ENCODE peak calls at places on chromosome 6, in six cellular contexts. One of them, this sample, is unnamed.

GRCh38 chr6:108966855-108967755 is 118.9 kb downstream of the ARMC2 start:
- DNase-seq in NCI-H1092: no peak
- DNase-seq in activated T-helper 1 cell treated with anti-CD3 and anti-CD28 coated beads, Interleukin-12 subunit alpha, Interleukin-12 subunit beta, Interleukin-2, Interleukin-4 antibody, amounts not matched to agents 30 ng/mL and 10 ng/mL and 1 ng/mL, durations not matched to agents 14 hours and 24 hours and 36 hours: no peak
- DNase-seq in activated CD8-positive, alpha-beta memory T cell treated with anti-CD3 and anti-CD28 coated beads for 48 hours: no peak
- DNase-seq in GM03348: no peak
- DNase-seq in adipocyte: peak
- DNase-seq in this sample: peak

GRCh38 chr6:75488026-75488425 is 5.6 kb downstream of the FILIP1 start:
- DNase-seq in NCI-H1092: no peak
- DNase-seq in activated T-helper 1 cell treated with anti-CD3 and anti-CD28 coated beads, Interleukin-12 subunit alpha, Interleukin-12 subunit beta, Interleukin-2, Interleukin-4 antibody, amounts not matched to agents 30 ng/mL and 10 ng/mL and 1 ng/mL, durations not matched to agents 14 hours and 24 hours and 36 hours: no peak
- DNase-seq in activated CD8-positive, alpha-beta memory T cell treated with anti-CD3 and anti-CD28 coated beads for 48 hours: no peak
- DNase-seq in GM03348: peak
- DNase-seq in adipocyte: peak
- DNase-seq in this sample: no peak

GRCh38 chr6:42390228-42390934 is 61.3 kb downstream of the TRERF1 start:
- DNase-seq in NCI-H1092: no peak
- DNase-seq in activated T-helper 1 cell treated with anti-CD3 and anti-CD28 coated beads, Interleukin-12 subunit alpha, Interleukin-12 subunit beta, Interleukin-2, Interleukin-4 antibody, amounts not matched to agents 30 ng/mL and 10 ng/mL and 1 ng/mL, durations not matched to agents 14 hours and 24 hours and 36 hours: peak
- DNase-seq in activated CD8-positive, alpha-beta memory T cell treated with anti-CD3 and anti-CD28 coated beads for 48 hours: no peak
- DNase-seq in GM03348: no peak
- DNase-seq in adipocyte: no peak
- DNase-seq in this sample: no peak

GRCh38 chr6:11595903-11596302 is 58.4 kb downstream of the TMEM170B start:
- DNase-seq in NCI-H1092: no peak
- DNase-seq in activated T-helper 1 cell treated with anti-CD3 and anti-CD28 coated beads, Interleukin-12 subunit alpha, Interleukin-12 subunit beta, Interleukin-2, Interleukin-4 antibody, amounts not matched to agents 30 ng/mL and 10 ng/mL and 1 ng/mL, durations not matched to agents 14 hours and 24 hours and 36 hours: no peak
- DNase-seq in activated CD8-positive, alpha-beta memory T cell treated with anti-CD3 and anti-CD28 coated beads for 48 hours: no peak
- DNase-seq in GM03348: no peak
- DNase-seq in adipocyte: no peak
- DNase-seq in this sample: no peak

GRCh38 chr6:39204646-39205244 is 24.5 kb downstream of the KCNK5 start:
- DNase-seq in NCI-H1092: no peak
- DNase-seq in activated T-helper 1 cell treated with anti-CD3 and anti-CD28 coated beads, Interleukin-12 subunit alpha, Interleukin-12 subunit beta, Interleukin-2, Interleukin-4 antibody, amounts not matched to agents 30 ng/mL and 10 ng/mL and 1 ng/mL, durations not matched to agents 14 hours and 24 hours and 36 hours: no peak
- DNase-seq in activated CD8-positive, alpha-beta memory T cell treated with anti-CD3 and anti-CD28 coated beads for 48 hours: no peak
- DNase-seq in GM03348: no peak
- DNase-seq in adipocyte: no peak
- DNase-seq in this sample: no peak

GRCh38 chr6:68718379-68719073 is 83.4 kb downstream of the ADGRB3 start:
- DNase-seq in NCI-H1092: peak
- DNase-seq in activated T-helper 1 cell treated with anti-CD3 and anti-CD28 coated beads, Interleukin-12 subunit alpha, Interleukin-12 subunit beta, Interleukin-2, Interleukin-4 antibody, amounts not matched to agents 30 ng/mL and 10 ng/mL and 1 ng/mL, durations not matched to agents 14 hours and 24 hours and 36 hours: no peak
- DNase-seq in activated CD8-positive, alpha-beta memory T cell treated with anti-CD3 and anti-CD28 coated beads for 48 hours: no peak
- DNase-seq in GM03348: no peak
- DNase-seq in adipocyte: peak
- DNase-seq in this sample: no peak

GRCh38 chr6:108897371-108897770 is 49.1 kb downstream of the ARMC2 start:
- DNase-seq in NCI-H1092: no peak
- DNase-seq in activated T-helper 1 cell treated with anti-CD3 and anti-CD28 coated beads, Interleukin-12 subunit alpha, Interleukin-12 subunit beta, Interleukin-2, Interleukin-4 antibody, amounts not matched to agents 30 ng/mL and 10 ng/mL and 1 ng/mL, durations not matched to agents 14 hours and 24 hours and 36 hours: no peak
- DNase-seq in activated CD8-positive, alpha-beta memory T cell treated with anti-CD3 and anti-CD28 coated beads for 48 hours: no peak
- DNase-seq in GM03348: peak
- DNase-seq in adipocyte: no peak
- DNase-seq in this sample: no peak

GRCh38 chr6:2721219-2721618 is 29.5 kb downstream of the MYLK4 start:
- DNase-seq in NCI-H1092: no peak
- DNase-seq in activated T-helper 1 cell treated with anti-CD3 and anti-CD28 coated beads, Interleukin-12 subunit alpha, Interleukin-12 subunit beta, Interleukin-2, Interleukin-4 antibody, amounts not matched to agents 30 ng/mL and 10 ng/mL and 1 ng/mL, durations not matched to agents 14 hours and 24 hours and 36 hours: no peak
- DNase-seq in activated CD8-positive, alpha-beta memory T cell treated with anti-CD3 and anti-CD28 coated beads for 48 hours: no peak
- DNase-seq in GM03348: no peak
- DNase-seq in adipocyte: no peak
- DNase-seq in this sample: no peak

GRCh38 chr6:115271434-115271833 is 789.3 kb downstream of the FRK start:
- DNase-seq in NCI-H1092: no peak
- DNase-seq in activated T-helper 1 cell treated with anti-CD3 and anti-CD28 coated beads, Interleukin-12 subunit alpha, Interleukin-12 subunit beta, Interleukin-2, Interleukin-4 antibody, amounts not matched to agents 30 ng/mL and 10 ng/mL and 1 ng/mL, durations not matched to agents 14 hours and 24 hours and 36 hours: no peak
- DNase-seq in activated CD8-positive, alpha-beta memory T cell treated with anti-CD3 and anti-CD28 coated beads for 48 hours: no peak
- DNase-seq in GM03348: no peak
- DNase-seq in adipocyte: peak
- DNase-seq in this sample: no peak

GRCh38 chr6:49969588-49969987 is at the start of gene DEFB113:
- DNase-seq in NCI-H1092: no peak
- DNase-seq in activated T-helper 1 cell treated with anti-CD3 and anti-CD28 coated beads, Interleukin-12 subunit alpha, Interleukin-12 subunit beta, Interleukin-2, Interleukin-4 antibody, amounts not matched to agents 30 ng/mL and 10 ng/mL and 1 ng/mL, durations not matched to agents 14 hours and 24 hours and 36 hours: no peak
- DNase-seq in activated CD8-positive, alpha-beta memory T cell treated with anti-CD3 and anti-CD28 coated beads for 48 hours: no peak
- DNase-seq in GM03348: no peak
- DNase-seq in adipocyte: no peak
- DNase-seq in this sample: no peak

GRCh38 chr6:166595061-166595780 is 8.7 kb upstream of the RAMACL start:
- DNase-seq in NCI-H1092: no peak
- DNase-seq in activated T-helper 1 cell treated with anti-CD3 and anti-CD28 coated beads, Interleukin-12 subunit alpha, Interleukin-12 subunit beta, Interleukin-2, Interleukin-4 antibody, amounts not matched to agents 30 ng/mL and 10 ng/mL and 1 ng/mL, durations not matched to agents 14 hours and 24 hours and 36 hours: no peak
- DNase-seq in activated CD8-positive, alpha-beta memory T cell treated with anti-CD3 and anti-CD28 coated beads for 48 hours: no peak
- DNase-seq in GM03348: peak
- DNase-seq in adipocyte: peak
- DNase-seq in this sample: peak

GRCh38 chr6:53250137-53250760 is 98.5 kb downstream of the ELOVL5 start:
- DNase-seq in NCI-H1092: no peak
- DNase-seq in activated T-helper 1 cell treated with anti-CD3 and anti-CD28 coated beads, Interleukin-12 subunit alpha, Interleukin-12 subunit beta, Interleukin-2, Interleukin-4 antibody, amounts not matched to agents 30 ng/mL and 10 ng/mL and 1 ng/mL, durations not matched to agents 14 hours and 24 hours and 36 hours: no peak
- DNase-seq in activated CD8-positive, alpha-beta memory T cell treated with anti-CD3 and anti-CD28 coated beads for 48 hours: no peak
- DNase-seq in GM03348: no peak
- DNase-seq in adipocyte: peak
- DNase-seq in this sample: peak

GRCh38 chr6:90219168-90219985 is 77.3 kb downstream of the BACH2 start:
- DNase-seq in NCI-H1092: peak
- DNase-seq in activated T-helper 1 cell treated with anti-CD3 and anti-CD28 coated beads, Interleukin-12 subunit alpha, Interleukin-12 subunit beta, Interleukin-2, Interleukin-4 antibody, amounts not matched to agents 30 ng/mL and 10 ng/mL and 1 ng/mL, durations not matched to agents 14 hours and 24 hours and 36 hours: no peak
- DNase-seq in activated CD8-positive, alpha-beta memory T cell treated with anti-CD3 and anti-CD28 coated beads for 48 hours: no peak
- DNase-seq in GM03348: peak
- DNase-seq in adipocyte: peak
- DNase-seq in this sample: peak